ENCODE peak calls at places on chromosomes 4 and X, in seven cellular contexts. P is stimulated activated CD4-positive, alpha-beta T cell treated with anti-CD3 and anti-CD28 coated beads, Interleukin-15, amount 100 ng/mL, for 1 hour; Z is stimulated activated CD8-positive, alpha-beta memory T cell treated with anti-CD3 and anti-CD28 coated beads, Interleukin-2, amount 100 ng/mL, for 48 hours; L is NCI-H82; J is astrocyte of the cerebellum; Y is tibial nerve; D is kidney glomerular epithelial cell. W is an unnamed sample.

GRCh38 chrX:38803609-38804480 is 2.6 kb downstream of the MID1IP1 start:
- DNase-seq in P (peak), Z (peak), L (peak), J (no peak), Y (peak), D (no peak), W (peak)

GRCh38 chr4:181998588-181998987 is 244.6 kb upstream of the TENM3 start:
- DNase-seq in P (no peak), Z (no peak), L (no peak), J (no peak), Y (no peak), D (no peak), W (no peak)

GRCh38 chr4:67881226-67881625 is 2.6 kb downstream of the TMPRSS11D start:
- DNase-seq in P (no peak), Z (no peak), L (no peak), J (no peak), Y (no peak), D (no peak), W (no peak)

GRCh38 chr4:26878729-26879415 is 18.2 kb downstream of the STIM2 start:
- DNase-seq in P (no peak), Z (no peak), L (no peak), J (no peak), Y (no peak), D (no peak), W (no peak)

GRCh38 chr4:67779631-67780030 is 25.4 kb upstream of the GNRHR start:
- DNase-seq in P (no peak), Z (no peak), L (peak), J (no peak), Y (no peak), D (no peak), W (no peak)

GRCh38 chrX:39856472-39857121 is 241.2 kb downstream of the BCOR start:
- DNase-seq in P (no peak), Z (no peak), L (no peak), J (no peak), Y (no peak), D (no peak), W (no peak)

GRCh38 chrX:24148535-24149345 is 789 bp upstream of the ZFX start:
- DNase-seq in P (no peak), Z (no peak), L (peak), J (no peak), Y (no peak), D (peak), W (peak)

GRCh38 chr4:147547314-147548056 is 66.6 kb downstream of the EDNRA start:
- DNase-seq in P (no peak), Z (no peak), L (no peak), J (peak), Y (no peak), D (peak), W (no peak)

GRCh38 chr4:94451051-94451404 is 714 bp upstream of the PDLIM5 start:
- DNase-seq in P (no peak), Z (no peak), L (no peak), J (no peak), Y (no peak), D (no peak), W (no peak)

GRCh38 chr4:30716671-30717207 is 3.4 kb upstream of the PCDH7 start:
- DNase-seq in P (no peak), Z (no peak), L (peak), J (no peak), Y (no peak), D (no peak), W (no peak)

GRCh38 chr4:972651-973424 is 531 bp downstream of the DGKQ start:
- DNase-seq in P (peak), Z (peak), L (no peak), J (no peak), Y (no peak), D (no peak), W (no peak)

GRCh38 chr4:24657768-24658617 is 73.6 kb upstream of the DHX15 start:
- DNase-seq in P (no peak), Z (no peak), L (no peak), J (peak), Y (peak), D (peak), W (peak)

GRCh38 chr4:5361968-5362367 is 310.7 kb downstream of the STK32B start:
- DNase-seq in P (no peak), Z (no peak), L (no peak), J (no peak), Y (no peak), D (no peak), W (no peak)

GRCh38 chr4:42280327-42281095 is 116.8 kb upstream of the SHISA3 start:
- DNase-seq in P (no peak), Z (no peak), L (peak), J (no peak), Y (no peak), D (peak), W (no peak)

GRCh38 chr4:153418581-153418980 is 47.6 kb upstream of the TMEM131L start:
- DNase-seq in P (no peak), Z (no peak), L (no peak), J (no peak), Y (no peak), D (no peak), W (no peak)

GRCh38 chrX:148806145-148806868 is 305.9 kb downstream of the AFF2 start:
- DNase-seq in P (no peak), Z (no peak), L (no peak), J (no peak), Y (no peak), D (no peak), W (no peak)

GRCh38 chr4:8761167-8761823 is 110.3 kb downstream of the HMX1 start:
- DNase-seq in P (no peak), Z (no peak), L (no peak), J (no peak), Y (no peak), D (no peak), W (no peak)

GRCh38 chrX:13258052-13258444 is 61.8 kb downstream of the ATXN3L start:
- DNase-seq in P (no peak), Z (no peak), L (no peak), J (no peak), Y (no peak), D (no peak), W (no peak)

GRCh38 chr4:95839891-95840290 is at the start of gene PDHA2:
- DNase-seq in P (no peak), Z (no peak), L (no peak), J (no peak), Y (no peak), D (no peak), W (no peak)

GRCh38 chrX:27078371-27078770 is 384.8 kb downstream of the PPP4R3C start:
- DNase-seq in P (no peak), Z (no peak), L (no peak), J (no peak), Y (no peak), D (no peak), W (no peak)

GRCh38 chr4:650951-651883 is 22.9 kb downstream of the ATP5ME start:
- DNase-seq in P (no peak), Z (no peak), L (no peak), J (no peak), Y (no peak), D (no peak), W (no peak)

GRCh38 chr4:113288691-113289090 is 239.2 kb downstream of the ANK2 start:
- DNase-seq in P (no peak), Z (no peak), L (no peak), J (no peak), Y (no peak), D (no peak), W (no peak)

GRCh38 chrX:12988797-12989196 is 13.9 kb downstream of the TMSB4X start:
- DNase-seq in P (no peak), Z (no peak), L (no peak), J (no peak), Y (no peak), D (peak), W (peak)

GRCh38 chr4:84938316-84938715 is 28.2 kb downstream of the WDFY3 start:
- DNase-seq in P (no peak), Z (no peak), L (no peak), J (peak), Y (no peak), D (peak), W (peak)

GRCh38 chr4:152422817-152423320 is 113.0 kb downstream of the FBXW7 start:
- DNase-seq in P (no peak), Z (no peak), L (no peak), J (no peak), Y (no peak), D (no peak), W (no peak)

GRCh38 chr4:156778093-156778492 is 193.5 kb downstream of the PDGFC start:
- DNase-seq in P (no peak), Z (no peak), L (no peak), J (no peak), Y (no peak), D (no peak), W (no peak)

GRCh38 chr4:144709159-144709558 is 63.2 kb downstream of the HHIP start:
- DNase-seq in P (no peak), Z (no peak), L (no peak), J (peak), Y (no peak), D (peak), W (peak)

GRCh38 chr4:101415962-101416361 is 68.6 kb upstream of the PPP3CA start:
- DNase-seq in P (no peak), Z (no peak), L (no peak), J (no peak), Y (no peak), D (no peak), W (no peak)

GRCh38 chrX:114584434-114584943 is 603 bp downstream of the HTR2C start:
- DNase-seq in P (no peak), Z (no peak), L (no peak), J (no peak), Y (no peak), D (no peak), W (no peak)

GRCh38 chrX:35016051-35016450 is 73.5 kb downstream of the FAM47B start:
- DNase-seq in P (no peak), Z (no peak), L (no peak), J (no peak), Y (no peak), D (no peak), W (peak)

GRCh38 chr4:180675368-180675675 is 1567.9 kb upstream of the TENM3 start:
- DNase-seq in P (no peak), Z (no peak), L (peak), J (no peak), Y (no peak), D (no peak), W (no peak)

GRCh38 chrX:41145920-41146608 is 60.8 kb downstream of the USP9X start:
- DNase-seq in P (no peak), Z (no peak), L (no peak), J (peak), Y (no peak), D (peak), W (peak)

GRCh38 chrX:134158821-134159512 is 78.0 kb upstream of the CCDC160 start:
- DNase-seq in P (no peak), Z (peak), L (no peak), J (peak), Y (no peak), D (peak), W (no peak)

GRCh38 chrX:138020941-138021340 is 455.0 kb downstream of the ZIC3 start:
- DNase-seq in P (no peak), Z (no peak), L (no peak), J (no peak), Y (no peak), D (no peak), W (no peak)